ENCODE peak calls at places on chromosomes 7 and 10, in seven cellular contexts. G is ovary, V is transverse colon, F is stomach, E is tibial nerve, S is HepG2, Q is H1. Z is an unnamed sample.
A peak's percentile ranks its signal among the peaks of the same experiment; 100 is the strongest.

GRCh38 chr10:99394761-99395386 is 35.5 kb downstream of the GOT1 start:
- DNase-seq in S (no peak), F (no peak), E (no peak), G (no peak), V (no peak), Q (no peak), Z (peak; percentile 57)

GRCh38 chr7:101739757-101740398 is 77.5 kb upstream of the CUX1 start:
- DNase-seq in Q (no peak), V (no peak), F (no peak), E (no peak), S (no peak), G (no peak), Z (no peak)

GRCh38 chr10:43258032-43258921 is 8.6 kb downstream of the RASGEF1A start:
- DNase-seq in G (no peak), E (no peak), F (peak; percentile 22), Q (no peak), V (no peak), S (no peak), Z (peak; percentile 46)

GRCh38 chr10:77049896-77050295 is 587.7 kb downstream of the KCNMA1 start:
- DNase-seq in V (no peak), Q (no peak), G (no peak), F (no peak), E (no peak), S (no peak), Z (no peak)

GRCh38 chr7:75533926-75534325 is 41.8 kb downstream of the SPDYE5 start:
- DNase-seq in F (no peak), V (no peak), Q (no peak), G (no peak), E (no peak), S (no peak), Z (no peak)

GRCh38 chr10:68876919-68877250 is 24.2 kb upstream of the DDX50 start:
- DNase-seq in V (no peak), G (no peak), F (no peak), Q (no peak), S (no peak), E (no peak), Z (no peak)

GRCh38 chr10:30736685-30737232 is 107.2 kb upstream of the LYZL2 start:
- DNase-seq in F (peak; percentile 32), V (peak; percentile 38), G (no peak), E (no peak), S (no peak), Q (no peak), Z (no peak)

GRCh38 chr7:50396856-50397255 is 53.3 kb downstream of the FIGNL1 start:
- DNase-seq in G (no peak), F (no peak), V (no peak), S (no peak), Q (no peak), E (no peak), Z (no peak)

GRCh38 chr7:44958645-44959344 is 20.0 kb downstream of the MYO1G start:
- DNase-seq in Q (no peak), S (no peak), V (no peak), F (no peak), E (no peak), G (no peak), Z (no peak)

GRCh38 chr10:109978481-109978880 is 29.3 kb upstream of the ADD3 start:
- DNase-seq in E (peak; percentile 57), V (peak; percentile 76), Q (no peak), F (peak; percentile 45), S (peak; percentile 29), G (peak; percentile 36), Z (no peak)

GRCh38 chr7:141071260-141071854 is 2.5 kb upstream of the TMEM178B start:
- DNase-seq in Q (peak; percentile 54), G (no peak), E (no peak), F (no peak), V (peak; percentile 10), S (peak; percentile 7), Z (no peak)

GRCh38 chr7:116443101-116443523 is 56.4 kb upstream of the CAV2 start:
- DNase-seq in V (no peak), G (no peak), F (no peak), E (no peak), S (peak; percentile 6), Q (no peak), Z (no peak)

GRCh38 chr10:83539528-83540308 is 599.6 kb upstream of the GHITM start:
- DNase-seq in V (peak; percentile 30), E (peak; percentile 30), F (no peak), Q (no peak), S (no peak), G (peak; percentile 65), Z (no peak)

GRCh38 chr10:88108115-88108610 is 244.7 kb downstream of the PTEN start:
- DNase-seq in E (no peak), G (no peak), Q (no peak), F (no peak), V (no peak), S (no peak), Z (peak; percentile 42)
- H3K4me1 ChIP-seq in E (peaks cover 10% of the 10 kb centered on the region), G (no peaks in the 10 kb centered on the region), Q (no peaks in the 10 kb centered on the region), F (no peaks in the 10 kb centered on the region), V (no peaks in the 10 kb centered on the region), S (no peaks in the 10 kb centered on the region), Z (no peaks in the 10 kb centered on the region)

GRCh38 chr10:132027423-132027983 is 38.2 kb upstream of the JAKMIP3 start:
- DNase-seq in G (no peak), E (no peak), S (peak; percentile 6), F (no peak), Q (no peak), V (no peak), Z (no peak)
- H3K27me3 ChIP-seq in G (no peaks in the 10 kb centered on the region), E (no peaks in the 10 kb centered on the region), S (peaks cover 6% of the 10 kb centered on the region), F (no peaks in the 10 kb centered on the region), Q (no peaks in the 10 kb centered on the region), V (peaks cover 64% of the 10 kb centered on the region), Z (no peaks in the 10 kb centered on the region)

GRCh38 chr7:156423876-156424275 is 216.7 kb upstream of the RNF32 start:
- DNase-seq in G (no peak), F (no peak), Q (no peak), S (no peak), V (no peak), E (no peak), Z (no peak)
- TF ChIP-seq EP300 in G (no peak), F (no peak), Q (no peak), S (no peak), V (no peak), E (no peak), Z (no peak)

GRCh38 chr7:130957140-130957513 is 223.1 kb upstream of the KLF14 start:
- DNase-seq in G (no peak), V (no peak), Q (no peak), E (no peak), S (no peak), F (no peak), Z (no peak)

GRCh38 chr7:130959743-130960207 is 225.8 kb upstream of the KLF14 start:
- DNase-seq in S (peak; percentile 14), Q (no peak), V (no peak), F (no peak), E (no peak), G (no peak), Z (no peak)

GRCh38 chr7:130956417-130957139 is 222.6 kb upstream of the KLF14 start:
- DNase-seq in V (no peak), E (no peak), Q (no peak), G (no peak), S (no peak), F (no peak), Z (no peak)

GRCh38 chr7:130958846-130959245 is 224.8 kb upstream of the KLF14 start:
- DNase-seq in G (no peak), S (no peak), V (no peak), F (no peak), Q (no peak), E (no peak), Z (no peak)

GRCh38 chr7:130957722-130958360 is 223.8 kb upstream of the KLF14 start:
- DNase-seq in E (no peak), S (no peak), V (no peak), G (no peak), F (no peak), Q (no peak), Z (no peak)
- H3K4me1 ChIP-seq in E (peaks cover 43% of the 10 kb centered on the region), S (peaks cover 25% of the 10 kb centered on the region), V (peaks cover 35% of the 10 kb centered on the region), G (peaks cover 13% of the 10 kb centered on the region), F (peaks cover 8% of the 10 kb centered on the region), Q (no peaks in the 10 kb centered on the region), Z (peaks cover 37% of the 10 kb centered on the region)

DNA sequence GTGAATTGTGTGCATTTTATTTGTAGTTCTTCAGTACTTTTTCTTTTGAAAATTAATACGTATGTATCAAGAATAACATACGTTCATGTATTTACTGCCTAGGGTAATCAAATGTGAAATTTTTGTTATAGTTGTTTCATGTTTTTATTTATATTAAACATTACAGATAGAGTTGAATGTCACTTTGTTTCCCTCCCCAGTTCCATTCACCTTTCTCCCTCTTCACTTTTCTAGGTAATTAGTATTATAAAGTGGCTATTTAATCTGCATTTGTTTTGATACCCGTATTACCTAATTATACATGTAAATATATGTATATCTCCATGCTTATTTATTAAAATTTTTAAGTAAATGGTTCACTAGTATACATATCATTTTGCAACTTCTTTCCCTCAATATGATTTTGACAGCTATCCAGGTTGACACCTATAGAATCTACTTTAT is 1.3 kb upstream of the KLF14 start:
- DNase-seq in F (no peak), V (no peak), Q (no peak), S (no peak), E (no peak), G (no peak), Z (no peak)
- H3K27me3 ChIP-seq in F (peaks cover 8% of the 10 kb centered on the region), V (peaks cover 98% of the 10 kb centered on the region), Q (peaks cover 40% of the 10 kb centered on the region), S (peaks cover 6% of the 10 kb centered on the region), E (peaks cover 3% of the 10 kb centered on the region), G (no peaks in the 10 kb centered on the region), Z (peaks cover 9% of the 10 kb centered on the region)